ENCODE peak calls at places on chromosomes 13 and 19, in eight cellular contexts. One of them, this sample, is unnamed.

GRCh38 chr13:113643593-113643992 is 14.4 kb downstream of the ATP4B start:
- DNase-seq in MCF 10A: no peak
- DNase-seq in cardiac muscle cell: no peak
- DNase-seq in AG09319: no peak
- DNase-seq in fibroblast of mammary gland: no peak
- DNase-seq in CD8-positive, alpha-beta T cell: no peak
- DNase-seq in fibroblast of pulmonary artery: no peak
- DNase-seq in right atrium auricular region: no peak
- DNase-seq in this sample: no peak

GRCh38 chr13:68173111-68173510 is 943.0 kb upstream of the PCDH9 start:
- DNase-seq in AG09319: no peak
- DNase-seq in fibroblast of pulmonary artery: no peak
- DNase-seq in right atrium auricular region: no peak
- DNase-seq in cardiac muscle cell: no peak
- DNase-seq in fibroblast of mammary gland: peak; percentile 18
- DNase-seq in MCF 10A: no peak
- DNase-seq in CD8-positive, alpha-beta T cell: no peak
- DNase-seq in this sample: no peak

GRCh38 chr13:105159794-105160193 is 1375.7 kb downstream of the EFNB2 start:
- DNase-seq in AG09319: no peak
- DNase-seq in CD8-positive, alpha-beta T cell: no peak
- DNase-seq in fibroblast of pulmonary artery: no peak
- DNase-seq in MCF 10A: no peak
- DNase-seq in fibroblast of mammary gland: no peak
- DNase-seq in cardiac muscle cell: no peak
- DNase-seq in right atrium auricular region: no peak
- DNase-seq in this sample: no peak

GRCh38 chr19:51440846-51441409 is 17.3 kb downstream of the SIGLEC8 start:
- DNase-seq in fibroblast of mammary gland: peak; percentile 18
- DNase-seq in fibroblast of pulmonary artery: no peak
- DNase-seq in AG09319: no peak
- DNase-seq in MCF 10A: no peak
- DNase-seq in cardiac muscle cell: no peak
- DNase-seq in right atrium auricular region: no peak
- DNase-seq in CD8-positive, alpha-beta T cell: peak; percentile 36
- DNase-seq in this sample: peak; percentile 5

GRCh38 chr19:56980864-56981263 is 138.9 kb upstream of the USP29 start:
- DNase-seq in fibroblast of pulmonary artery: no peak
- DNase-seq in cardiac muscle cell: no peak
- DNase-seq in MCF 10A: no peak
- DNase-seq in right atrium auricular region: no peak
- DNase-seq in fibroblast of mammary gland: no peak
- DNase-seq in CD8-positive, alpha-beta T cell: no peak
- DNase-seq in AG09319: no peak
- DNase-seq in this sample: no peak

GRCh38 chr19:33755314-33756020 is 41.2 kb upstream of the KCTD15 start:
- DNase-seq in CD8-positive, alpha-beta T cell: no peak
- DNase-seq in fibroblast of mammary gland: no peak
- DNase-seq in fibroblast of pulmonary artery: no peak
- DNase-seq in right atrium auricular region: no peak
- DNase-seq in AG09319: no peak
- DNase-seq in cardiac muscle cell: no peak
- DNase-seq in MCF 10A: no peak
- DNase-seq in this sample: no peak

GRCh38 chr13:30421093-30422055 is 919 bp upstream of the UBE2L5 start:
- DNase-seq in CD8-positive, alpha-beta T cell: peak; percentile 33
- DNase-seq in AG09319: peak; percentile 72
- DNase-seq in right atrium auricular region: peak; percentile 85
- DNase-seq in fibroblast of mammary gland: peak; percentile 81
- DNase-seq in fibroblast of pulmonary artery: peak; percentile 85
- DNase-seq in cardiac muscle cell: peak; percentile 87
- DNase-seq in MCF 10A: peak; percentile 81
- DNase-seq in this sample: peak; percentile 81

GRCh38 chr19:21604941-21605548 is 99.6 kb downstream of the ZNF429 start:
- DNase-seq in cardiac muscle cell: no peak
- DNase-seq in MCF 10A: peak; percentile 28
- DNase-seq in AG09319: no peak
- DNase-seq in right atrium auricular region: no peak
- DNase-seq in fibroblast of mammary gland: no peak
- DNase-seq in fibroblast of pulmonary artery: no peak
- DNase-seq in CD8-positive, alpha-beta T cell: no peak
- DNase-seq in this sample: no peak

GRCh38 chr19:29645911-29646310 is 19.4 kb upstream of the PLEKHF1 start:
- DNase-seq in fibroblast of pulmonary artery: peak; percentile 83
- DNase-seq in fibroblast of mammary gland: peak; percentile 34
- DNase-seq in MCF 10A: peak; percentile 89
- DNase-seq in CD8-positive, alpha-beta T cell: no peak
- DNase-seq in cardiac muscle cell: no peak
- DNase-seq in right atrium auricular region: peak; percentile 80
- DNase-seq in AG09319: peak; percentile 52
- DNase-seq in this sample: peak; percentile 9

GRCh38 chr19:49436381-49437017 is 4.8 kb downstream of the SLC17A7 start:
- DNase-seq in cardiac muscle cell: peak; percentile 51
- DNase-seq in right atrium auricular region: no peak
- DNase-seq in fibroblast of pulmonary artery: no peak
- DNase-seq in fibroblast of mammary gland: no peak
- DNase-seq in MCF 10A: no peak
- DNase-seq in CD8-positive, alpha-beta T cell: peak; percentile 67
- DNase-seq in AG09319: no peak
- DNase-seq in this sample: no peak

GRCh38 chr13:101709952-101710351 is 257.5 kb downstream of the ITGBL1 start:
- DNase-seq in CD8-positive, alpha-beta T cell: no peak
- DNase-seq in right atrium auricular region: no peak
- DNase-seq in fibroblast of mammary gland: no peak
- DNase-seq in fibroblast of pulmonary artery: no peak
- DNase-seq in cardiac muscle cell: no peak
- DNase-seq in MCF 10A: no peak
- DNase-seq in AG09319: no peak
- DNase-seq in this sample: no peak

GRCh38 chr19:15550847-15551182 is 42.5 kb downstream of the CYP4F22 start:
- DNase-seq in right atrium auricular region: no peak
- DNase-seq in AG09319: no peak
- DNase-seq in fibroblast of mammary gland: no peak
- DNase-seq in CD8-positive, alpha-beta T cell: peak; percentile 32
- DNase-seq in fibroblast of pulmonary artery: no peak
- DNase-seq in cardiac muscle cell: no peak
- DNase-seq in MCF 10A: no peak
- DNase-seq in this sample: no peak

GRCh38 chr19:18489627-18490184 is 32.2 kb downstream of the ELL start:
- DNase-seq in right atrium auricular region: no peak
- DNase-seq in CD8-positive, alpha-beta T cell: no peak
- DNase-seq in fibroblast of pulmonary artery: no peak
- DNase-seq in MCF 10A: no peak
- DNase-seq in cardiac muscle cell: no peak
- DNase-seq in AG09319: no peak
- DNase-seq in fibroblast of mammary gland: no peak
- DNase-seq in this sample: no peak

GRCh38 chr19:54558339-54558738 is 15.3 kb upstream of the LILRA2 start:
- DNase-seq in fibroblast of mammary gland: no peak
- DNase-seq in right atrium auricular region: no peak
- DNase-seq in cardiac muscle cell: no peak
- DNase-seq in fibroblast of pulmonary artery: no peak
- DNase-seq in AG09319: no peak
- DNase-seq in MCF 10A: peak; percentile 11
- DNase-seq in CD8-positive, alpha-beta T cell: no peak
- DNase-seq in this sample: no peak

GRCh38 chr13:102197193-102197592 is 204.7 kb downstream of the FGF14 start:
- DNase-seq in AG09319: no peak
- DNase-seq in CD8-positive, alpha-beta T cell: no peak
- DNase-seq in MCF 10A: peak; percentile 57
- DNase-seq in fibroblast of pulmonary artery: no peak
- DNase-seq in right atrium auricular region: no peak
- DNase-seq in fibroblast of mammary gland: peak; percentile 66
- DNase-seq in cardiac muscle cell: no peak
- DNase-seq in this sample: no peak

GRCh38 chr19:3224346-3225325 is at the start of gene CELF5:
- DNase-seq in fibroblast of mammary gland: no peak
- DNase-seq in right atrium auricular region: no peak
- DNase-seq in fibroblast of pulmonary artery: peak; percentile 11
- DNase-seq in AG09319: no peak
- DNase-seq in cardiac muscle cell: peak; percentile 81
- DNase-seq in MCF 10A: peak; percentile 36
- DNase-seq in CD8-positive, alpha-beta T cell: peak; percentile 58
- DNase-seq in this sample: no peak

GRCh38 chr13:79096099-79096498 is 310.0 kb downstream of the RBM26 start:
- DNase-seq in fibroblast of mammary gland: no peak
- DNase-seq in MCF 10A: no peak
- DNase-seq in fibroblast of pulmonary artery: no peak
- DNase-seq in AG09319: no peak
- DNase-seq in cardiac muscle cell: no peak
- DNase-seq in right atrium auricular region: no peak
- DNase-seq in CD8-positive, alpha-beta T cell: no peak
- DNase-seq in this sample: no peak

GRCh38 chr13:33520480-33520839 is 234.9 kb upstream of the STARD13 start:
- DNase-seq in right atrium auricular region: no peak
- DNase-seq in CD8-positive, alpha-beta T cell: no peak
- DNase-seq in fibroblast of mammary gland: no peak
- DNase-seq in AG09319: no peak
- DNase-seq in cardiac muscle cell: no peak
- DNase-seq in MCF 10A: no peak
- DNase-seq in fibroblast of pulmonary artery: no peak
- DNase-seq in this sample: no peak

GRCh38 chr13:46633416-46633815 is 80.4 kb downstream of the LRCH1 start:
- DNase-seq in right atrium auricular region: no peak
- DNase-seq in cardiac muscle cell: no peak
- DNase-seq in AG09319: no peak
- DNase-seq in MCF 10A: peak; percentile 34
- DNase-seq in fibroblast of mammary gland: peak; percentile 77
- DNase-seq in CD8-positive, alpha-beta T cell: no peak
- DNase-seq in fibroblast of pulmonary artery: peak; percentile 81
- DNase-seq in this sample: peak; percentile 73

GRCh38 chr13:95275322-95276118 is 25.7 kb downstream of the ABCC4 start:
- DNase-seq in right atrium auricular region: no peak
- DNase-seq in CD8-positive, alpha-beta T cell: no peak
- DNase-seq in cardiac muscle cell: no peak
- DNase-seq in MCF 10A: no peak
- DNase-seq in fibroblast of mammary gland: peak; percentile 12
- DNase-seq in fibroblast of pulmonary artery: peak; percentile 44
- DNase-seq in AG09319: no peak
- DNase-seq in this sample: peak; percentile 45

GRCh38 chr13:90553167-90553566 is 794.3 kb upstream of the MIR17HG start:
- DNase-seq in right atrium auricular region: no peak
- DNase-seq in cardiac muscle cell: no peak
- DNase-seq in AG09319: no peak
- DNase-seq in MCF 10A: no peak
- DNase-seq in fibroblast of pulmonary artery: no peak
- DNase-seq in fibroblast of mammary gland: no peak
- DNase-seq in CD8-positive, alpha-beta T cell: no peak
- DNase-seq in this sample: no peak

GRCh38 chr19:377801-378581 is 31.0 kb downstream of the C2CD4C start:
- DNase-seq in fibroblast of mammary gland: no peak
- DNase-seq in cardiac muscle cell: no peak
- DNase-seq in fibroblast of pulmonary artery: no peak
- DNase-seq in right atrium auricular region: no peak
- DNase-seq in MCF 10A: no peak
- DNase-seq in AG09319: no peak
- DNase-seq in CD8-positive, alpha-beta T cell: no peak
- DNase-seq in this sample: no peak
- TF ChIP-seq CTCF in fibroblast of mammary gland: peak; percentile 3
- TF ChIP-seq CTCF in cardiac muscle cell: no peak
- TF ChIP-seq CTCF in fibroblast of pulmonary artery: no peak
- TF ChIP-seq CTCF in right atrium auricular region: no peak
- TF ChIP-seq CTCF in MCF 10A: no peak
- TF ChIP-seq CTCF in AG09319: no peak
- TF ChIP-seq CTCF in CD8-positive, alpha-beta T cell: no peak
- TF ChIP-seq CTCF in this sample: peak; percentile 23

DNA sequence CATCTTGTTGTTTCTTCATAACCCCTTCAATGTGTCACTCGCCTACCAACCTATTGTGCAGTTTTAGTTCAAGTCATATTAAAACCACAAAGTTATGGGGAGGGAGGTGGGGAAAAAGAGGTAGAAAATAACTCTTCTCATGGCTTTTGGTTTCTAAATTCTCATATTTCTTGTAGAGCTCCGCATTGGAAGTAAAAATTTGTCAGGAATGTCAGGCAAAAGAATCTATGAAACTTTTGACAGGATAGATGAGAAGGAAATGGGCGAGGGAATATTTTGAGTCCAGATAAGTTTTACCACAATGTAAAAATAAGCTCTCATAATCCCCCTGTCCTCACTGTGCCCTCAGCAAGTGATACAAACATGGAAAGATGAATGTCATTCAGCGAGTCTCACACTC is 270.4 kb downstream of the DLEU7 start:
- DNase-seq in AG09319: no peak
- DNase-seq in right atrium auricular region: no peak
- DNase-seq in MCF 10A: no peak
- DNase-seq in CD8-positive, alpha-beta T cell: no peak
- DNase-seq in fibroblast of pulmonary artery: no peak
- DNase-seq in fibroblast of mammary gland: no peak
- DNase-seq in cardiac muscle cell: no peak
- DNase-seq in this sample: no peak
- TF ChIP-seq CTCF in AG09319: no peak
- TF ChIP-seq CTCF in right atrium auricular region: no peak
- TF ChIP-seq CTCF in MCF 10A: no peak
- TF ChIP-seq CTCF in CD8-positive, alpha-beta T cell: no peak
- TF ChIP-seq CTCF in fibroblast of pulmonary artery: no peak
- TF ChIP-seq CTCF in fibroblast of mammary gland: no peak
- TF ChIP-seq CTCF in cardiac muscle cell: no peak
- TF ChIP-seq CTCF in this sample: no peak

GRCh38 chr13:84455143-84455905 is 573.0 kb upstream of the SLITRK1 start:
- DNase-seq in cardiac muscle cell: no peak
- DNase-seq in MCF 10A: no peak
- DNase-seq in fibroblast of mammary gland: no peak
- DNase-seq in CD8-positive, alpha-beta T cell: no peak
- DNase-seq in right atrium auricular region: no peak
- DNase-seq in AG09319: no peak
- DNase-seq in fibroblast of pulmonary artery: no peak
- DNase-seq in this sample: no peak
- TF ChIP-seq CTCF in cardiac muscle cell: peak; percentile 8
- TF ChIP-seq CTCF in MCF 10A: no peak
- TF ChIP-seq CTCF in fibroblast of mammary gland: peak; percentile 10
- TF ChIP-seq CTCF in CD8-positive, alpha-beta T cell: no peak
- TF ChIP-seq CTCF in right atrium auricular region: no peak
- TF ChIP-seq CTCF in AG09319: no peak
- TF ChIP-seq CTCF in fibroblast of pulmonary artery: no peak
- TF ChIP-seq CTCF in this sample: no peak

GRCh38 chr19:17441241-17442135 is 7.0 kb downstream of the TMEM221 start:
- DNase-seq in right atrium auricular region: no peak
- DNase-seq in fibroblast of mammary gland: peak; percentile 66
- DNase-seq in AG09319: no peak
- DNase-seq in CD8-positive, alpha-beta T cell: no peak
- DNase-seq in MCF 10A: peak; percentile 23
- DNase-seq in fibroblast of pulmonary artery: peak; percentile 68
- DNase-seq in cardiac muscle cell: peak; percentile 22
- DNase-seq in this sample: peak; percentile 9
- TF ChIP-seq CTCF in right atrium auricular region: peak; percentile 45
- TF ChIP-seq CTCF in fibroblast of mammary gland: peak; percentile 59
- TF ChIP-seq CTCF in AG09319: peak; percentile 31
- TF ChIP-seq CTCF in CD8-positive, alpha-beta T cell: peak; percentile 33
- TF ChIP-seq CTCF in MCF 10A: peak; percentile 37
- TF ChIP-seq CTCF in fibroblast of pulmonary artery: peak; percentile 50
- TF ChIP-seq CTCF in cardiac muscle cell: peak; percentile 29
- TF ChIP-seq CTCF in this sample: peak; percentile 67

GRCh38 chr19:46716013-46716671 is 772 bp downstream of the PRKD2 start:
- DNase-seq in fibroblast of mammary gland: no peak
- DNase-seq in right atrium auricular region: no peak
- DNase-seq in CD8-positive, alpha-beta T cell: no peak
- DNase-seq in AG09319: no peak
- DNase-seq in cardiac muscle cell: peak; percentile 61
- DNase-seq in MCF 10A: peak; percentile 30
- DNase-seq in fibroblast of pulmonary artery: no peak
- DNase-seq in this sample: no peak
- TF ChIP-seq CTCF in fibroblast of mammary gland: no peak
- TF ChIP-seq CTCF in right atrium auricular region: no peak
- TF ChIP-seq CTCF in CD8-positive, alpha-beta T cell: no peak
- TF ChIP-seq CTCF in AG09319: no peak
- TF ChIP-seq CTCF in cardiac muscle cell: no peak
- TF ChIP-seq CTCF in MCF 10A: no peak
- TF ChIP-seq CTCF in fibroblast of pulmonary artery: no peak
- TF ChIP-seq CTCF in this sample: peak; percentile 30

GRCh38 chr19:2096543-2097329 is at the start of gene IZUMO4:
- DNase-seq in right atrium auricular region: peak; percentile 98
- DNase-seq in fibroblast of pulmonary artery: peak; percentile 98
- DNase-seq in cardiac muscle cell: peak; percentile 98
- DNase-seq in fibroblast of mammary gland: peak; percentile 95
- DNase-seq in AG09319: peak; percentile 96
- DNase-seq in CD8-positive, alpha-beta T cell: peak; percentile 99
- DNase-seq in MCF 10A: peak; percentile 95
- DNase-seq in this sample: peak; percentile 94
- TF ChIP-seq CTCF in right atrium auricular region: peak; percentile 58
- TF ChIP-seq CTCF in fibroblast of pulmonary artery: peak; percentile 14
- TF ChIP-seq CTCF in cardiac muscle cell: peak; percentile 36
- TF ChIP-seq CTCF in fibroblast of mammary gland: peak; percentile 25
- TF ChIP-seq CTCF in AG09319: peak; percentile 40
- TF ChIP-seq CTCF in CD8-positive, alpha-beta T cell: peak; percentile 49
- TF ChIP-seq CTCF in MCF 10A: peak; percentile 30
- TF ChIP-seq CTCF in this sample: peak; percentile 63